ENCODE peak calls at places on chromosomes 3 and 15, in six cellular contexts. S, Q, L, C, T and G are unnamed samples.

GRCh38 chr15:36278219-36278618 is 301.2 kb upstream of the CDIN1 start:
- DNase-seq in Q (no peak), S (no peak), T (no peak), L (peak), C (no peak), G (no peak)

GRCh38 chr3:99747915-99748314 is 69.7 kb upstream of the CMSS1 start:
- DNase-seq in C (no peak), Q (no peak), L (peak), S (no peak), T (no peak), G (no peak)

GRCh38 chr3:114112696-114113095 is 56.2 kb downstream of the QTRT2 start:
- DNase-seq in C (no peak), T (no peak), S (no peak), Q (no peak), L (no peak), G (no peak)

GRCh38 chr3:43389388-43390254 is 103.3 kb downstream of the SNRK start:
- DNase-seq in L (no peak), S (no peak), T (no peak), C (no peak), Q (peak), G (no peak)

GRCh38 chr3:128804017-128804816 is 75.2 kb upstream of the ACAD9 start:
- DNase-seq in C (no peak), S (peak), T (no peak), Q (no peak), L (no peak), G (no peak)

GRCh38 chr3:73681198-73681597 is 56.5 kb upstream of the PDZRN3 start:
- DNase-seq in T (no peak), C (no peak), L (no peak), S (no peak), Q (no peak), G (no peak)

GRCh38 chr3:130772124-130772523 is 25.5 kb upstream of the PIK3R4 start:
- DNase-seq in L (no peak), C (no peak), T (no peak), S (no peak), Q (no peak), G (no peak)

GRCh38 chr3:59731909-59732308 is 682.1 kb upstream of the CFAP20DC start:
- DNase-seq in T (no peak), C (no peak), Q (no peak), S (no peak), L (no peak), G (no peak)

GRCh38 chr3:120093923-120094775 is at the start of gene GSK3B:
- DNase-seq in T (peak), Q (peak), S (peak), L (peak), C (peak), G (peak)